ENCODE peak calls at places on chromosomes 2 and 18, in five cellular contexts. K is mammary epithelial cell; G is NCI-H345; E is stimulated activated CD4-positive, alpha-beta T cell treated with anti-CD3 and anti-CD28 coated beads, Interleukin-12 subunit alpha, Interleukin-12 subunit beta, amount 100 ng/mL, for 4 hours; V is EH. Q is an unnamed sample.

GRCh38 chr2:101047075-101047766 is 45.1 kb downstream of the RPL31 start:
- DNase-seq in K (peak; percentile 93), G (no peak), E (no peak), V (no peak), Q (no peak)

GRCh38 chr2:215611609-215612386 is 175.9 kb upstream of the FN1 start:
- DNase-seq in K (no peak), G (no peak), E (no peak), V (no peak), Q (no peak)

GRCh38 chr2:173989160-173989885 is 24.1 kb upstream of the SP3 start:
- DNase-seq in K (no peak), G (no peak), E (no peak), V (no peak), Q (no peak)

GRCh38 chr18:1585881-1586488 is 681.3 kb downstream of the ADCYAP1 start:
- DNase-seq in K (peak; percentile 13), G (peak; percentile 56), E (no peak), V (peak; percentile 38), Q (peak; percentile 14)

GRCh38 chr2:168849610-168850009 is 40.6 kb downstream of the SPC25 start:
- DNase-seq in K (no peak), G (peak; percentile 37), E (no peak), V (peak; percentile 29), Q (no peak)

GRCh38 chr18:80252136-80252535 is 4.8 kb upstream of the PARD6G start:
- DNase-seq in K (peak; percentile 63), G (no peak), E (no peak), V (peak; percentile 50), Q (no peak)

GRCh38 chr2:187117483-187117882 is 268.5 kb upstream of the ZSWIM2 start:
- DNase-seq in K (no peak), G (no peak), E (no peak), V (peak; percentile 7), Q (no peak)

GRCh38 chr18:34352385-34353163 is 127.9 kb upstream of the NOL4 start:
- DNase-seq in K (no peak), G (peak; percentile 91), E (no peak), V (no peak), Q (no peak)

GRCh38 chr2:58110765-58111164 is 64.2 kb downstream of the VRK2 start:
- DNase-seq in K (no peak), G (no peak), E (no peak), V (no peak), Q (no peak)

GRCh38 chr2:60168247-60168646 is 385.2 kb downstream of the BCL11A start:
- DNase-seq in K (no peak), G (no peak), E (no peak), V (no peak), Q (no peak)

GRCh38 chr2:201964631-201965206 is 68.9 kb upstream of the FZD7 start:
- DNase-seq in K (no peak), G (peak; percentile 12), E (no peak), V (peak; percentile 26), Q (no peak)